ENCODE peak calls at places on chromosomes 4 and X, in five cellular contexts. D, Z, R, Q and P are unnamed samples.

GRCh38 chr4:124564121-124564520 is 148.4 kb downstream of the ANKRD50 start:
- DNase-seq in Q (no peak), Z (no peak), D (no peak), R (no peak), P (no peak)

GRCh38 chr4:80926446-80926845 is 104.1 kb upstream of the BMP3 start:
- DNase-seq in Q (no peak), D (no peak), Z (no peak), R (no peak), P (no peak)

GRCh38 chr4:72987741-72988729 is 81.5 kb downstream of the COX18 start:
- DNase-seq in Q (no peak), D (no peak), R (no peak), Z (no peak), P (no peak)

GRCh38 chrX:111652719-111653118 is 28.3 kb upstream of the ALG13 start:
- DNase-seq in Q (no peak), Z (peak; percentile 16), D (no peak), R (no peak), P (no peak)

GRCh38 chr4:107854326-107855030 is 29.7 kb downstream of the SGMS2 start:
- DNase-seq in D (no peak), R (no peak), Z (no peak), Q (no peak), P (no peak)

GRCh38 chr4:6546681-6547447 is 28.1 kb upstream of the MAN2B2 start:
- DNase-seq in Z (peak; percentile 94), R (peak; percentile 69), Q (no peak), D (peak; percentile 81), P (peak; percentile 47)

GRCh38 chrX:74349387-74349786 is 45.4 kb downstream of the ZCCHC13 start:
- DNase-seq in Z (no peak), R (no peak), D (no peak), Q (no peak), P (no peak)

GRCh38 chr4:76950846-76951321 is 1.3 kb downstream of the SEPTIN11 start:
- DNase-seq in R (peak; percentile 34), Q (no peak), D (peak; percentile 49), Z (peak; percentile 73), P (no peak)

GRCh38 chr4:116925900-116926457 is 159.4 kb downstream of the TRAM1L1 start:
- DNase-seq in R (no peak), Q (peak; percentile 70), D (no peak), Z (peak; percentile 79), P (no peak)

GRCh38 chr4:81360722-81361121 is 111.0 kb downstream of the RASGEF1B start:
- DNase-seq in Q (no peak), R (no peak), Z (no peak), D (no peak), P (no peak)

GRCh38 chr4:102503301-102503746 is 2.2 kb downstream of the NFKB1 start:
- DNase-seq in Z (no peak), D (peak; percentile 55), R (no peak), Q (no peak), P (peak; percentile 31)

GRCh38 chrX:108558217-108558616 is 118.6 kb downstream of the COL4A5 start:
- DNase-seq in Z (no peak), D (no peak), R (no peak), Q (no peak), P (no peak)

GRCh38 chrX:15674514-15674898 is 9.9 kb upstream of the CLTRN start:
- DNase-seq in D (peak; percentile 94), Q (peak; percentile 96), R (peak; percentile 87), Z (peak; percentile 86), P (peak; percentile 87)

GRCh38 chr4:168656055-168656660 is 159.3 kb downstream of the PALLD start:
- DNase-seq in R (no peak), Z (no peak), D (no peak), Q (no peak), P (no peak)

GRCh38 chrX:41621236-41621651 is 67.5 kb upstream of the GPR34 start:
- DNase-seq in Z (peak; percentile 41), R (no peak), Q (no peak), D (no peak), P (no peak)

GRCh38 chr4:77358315-77358928 is 201.4 kb downstream of the CCNG2 start:
- DNase-seq in Q (no peak), Z (peak; percentile 73), D (peak; percentile 50), R (peak; percentile 23), P (peak; percentile 1)

GRCh38 chrX:96685205-96686099 is 810 bp downstream of the DIAPH2 start:
- DNase-seq in Q (peak; percentile 86), R (peak; percentile 56), D (peak; percentile 58), Z (peak; percentile 22), P (peak; percentile 63)